ENCODE peak calls at places on chromosomes 16 and 17, in eight cellular contexts. K, Y, O, J, V, U, E and S are unnamed samples.

GRCh38 chr17:20313891-20314290 is 153.4 kb downstream of the LGALS9B start:
- DNase-seq in K (no peak), Y (no peak), O (no peak), J (no peak), V (no peak), U (no peak), E (no peak), S (no peak)

GRCh38 chr16:2084688-2085625 is 37.2 kb downstream of the TSC2 start:
- DNase-seq in K (no peak), Y (no peak), O (no peak), J (no peak), V (no peak), U (no peak), E (no peak), S (no peak)

GRCh38 chr17:4623249-4623648 is 18.2 kb downstream of the ALOX15 start:
- DNase-seq in K (no peak), Y (peak), O (no peak), J (no peak), V (no peak), U (no peak), E (no peak), S (no peak)

GRCh38 chr16:87486282-87486681 is 6.5 kb downstream of the ZCCHC14 start:
- DNase-seq in K (no peak), Y (no peak), O (no peak), J (no peak), V (no peak), U (no peak), E (no peak), S (no peak)

GRCh38 chr16:68664297-68664696 is 19.2 kb downstream of the CDH3 start:
- DNase-seq in K (no peak), Y (no peak), O (no peak), J (peak), V (no peak), U (no peak), E (no peak), S (no peak)

GRCh38 chr17:40551091-40551873 is 14.0 kb downstream of the CCR7 start:
- DNase-seq in K (no peak), Y (peak), O (no peak), J (peak), V (no peak), U (no peak), E (peak), S (no peak)

GRCh38 chr17:19409509-19409908 is 1.5 kb upstream of the RNF112 start:
- DNase-seq in K (no peak), Y (peak), O (no peak), J (peak), V (no peak), U (no peak), E (no peak), S (peak)

GRCh38 chr17:64262422-64263260 is at the start of gene TEX2:
- DNase-seq in K (no peak), Y (no peak), O (peak), J (peak), V (no peak), U (peak), E (peak), S (peak)

GRCh38 chr17:50675627-50676026 is 32.1 kb downstream of the ANKRD40 start:
- DNase-seq in K (no peak), Y (no peak), O (no peak), J (no peak), V (no peak), U (no peak), E (no peak), S (no peak)

GRCh38 chr16:85483424-85483823 is 129.7 kb upstream of the GSE1 start:
- DNase-seq in K (peak), Y (no peak), O (no peak), J (no peak), V (no peak), U (peak), E (no peak), S (no peak)

GRCh38 chr16:79093554-79093967 is 507.0 kb downstream of the MAF start:
- DNase-seq in K (no peak), Y (no peak), O (no peak), J (no peak), V (no peak), U (no peak), E (no peak), S (no peak)

GRCh38 chr17:40922239-40922638 is 15.2 kb downstream of the KRT23 start:
- DNase-seq in K (peak), Y (no peak), O (no peak), J (peak), V (no peak), U (no peak), E (no peak), S (peak)

GRCh38 chr17:39529455-39529854 is 68.2 kb downstream of the CDK12 start:
- DNase-seq in K (no peak), Y (no peak), O (no peak), J (no peak), V (no peak), U (no peak), E (no peak), S (no peak)

GRCh38 chr16:964696-965395 is 5.9 kb downstream of the LMF1 start:
- DNase-seq in K (no peak), Y (no peak), O (no peak), J (peak), V (no peak), U (no peak), E (no peak), S (no peak)

GRCh38 chr17:65433592-65433991 is 127.9 kb downstream of the AXIN2 start:
- DNase-seq in K (no peak), Y (no peak), O (no peak), J (no peak), V (no peak), U (no peak), E (no peak), S (peak)

GRCh38 chr16:84819644-84820304 is at the start of gene CRISPLD2:
- DNase-seq in K (peak), Y (no peak), O (peak), J (peak), V (peak), U (peak), E (peak), S (peak)

GRCh38 chr17:66306413-66306812 is 4.0 kb downstream of the PRKCA start:
- DNase-seq in K (no peak), Y (no peak), O (no peak), J (peak), V (no peak), U (no peak), E (no peak), S (no peak)

GRCh38 chr17:65561394-65562205 is at the start of gene AXIN2:
- DNase-seq in K (peak), Y (peak), O (peak), J (peak), V (peak), U (peak), E (peak), S (peak)